ENCODE peak calls at places on chromosomes 1 and 21, in four cellular contexts. X, J, C and Q are unnamed samples.

GRCh38 chr1:192954705-192955265 is 104.4 kb downstream of the UCHL5 start:
- DNase-seq in X (no peak), C (no peak), J (peak; percentile 56), Q (no peak)

GRCh38 chr1:162235261-162235780 is 141.3 kb downstream of the SPATA46 start:
- DNase-seq in J (peak; percentile 42), X (peak; percentile 83), C (peak; percentile 82), Q (no peak)

GRCh38 chr1:119081267-119081666 is 59.2 kb downstream of the WARS2 start:
- DNase-seq in X (peak; percentile 19), J (peak; percentile 64), C (peak; percentile 65), Q (peak; percentile 14)

GRCh38 chr1:15400627-15401026 is 9.1 kb upstream of the EFHD2 start:
- DNase-seq in X (no peak), C (no peak), J (no peak), Q (no peak)

GRCh38 chr1:13819637-13820036 is 119.6 kb downstream of the PRDM2 start:
- DNase-seq in C (no peak), J (no peak), X (no peak), Q (no peak)

GRCh38 chr1:77039739-77040138 is 172.5 kb downstream of the ST6GALNAC5 start:
- DNase-seq in C (peak; percentile 97), J (peak; percentile 88), X (peak; percentile 98), Q (peak; percentile 91)

GRCh38 chr1:211895126-211895759 is 64.7 kb upstream of the LPGAT1 start:
- DNase-seq in X (no peak), C (no peak), J (no peak), Q (no peak)

GRCh38 chr1:216815239-216815955 is 92.2 kb upstream of the ESRRG start:
- DNase-seq in C (peak; percentile 4), J (peak; percentile 26), X (peak; percentile 7), Q (no peak)

GRCh38 chr1:48019714-48020315 is 22.6 kb upstream of the TRABD2B start:
- DNase-seq in C (peak; percentile 55), X (no peak), J (peak; percentile 53), Q (peak; percentile 44)

GRCh38 chr21:39834543-39834942 is 32.7 kb upstream of the PCP4 start:
- DNase-seq in C (no peak), J (no peak), X (no peak), Q (no peak)

GRCh38 chr1:103948526-103948925 is 198.8 kb downstream of the AMY1C start:
- DNase-seq in X (no peak), J (peak; percentile 2), C (no peak), Q (no peak)

GRCh38 chr1:3384407-3384806 is 70.1 kb upstream of the ARHGEF16 start:
- DNase-seq in C (no peak), X (no peak), J (no peak), Q (no peak)

GRCh38 chr1:147771216-147772125 is 11.1 kb upstream of the GJA5 start:
- DNase-seq in C (no peak), X (peak; percentile 42), J (peak; percentile 14), Q (no peak)

GRCh38 chr1:22413799-22414198 is 37.9 kb upstream of the ZBTB40 start:
- DNase-seq in J (no peak), C (no peak), X (no peak), Q (no peak)

GRCh38 chr21:44552681-44553080 is 1.4 kb upstream of the KRTAP10-2 start:
- DNase-seq in C (no peak), X (no peak), J (no peak), Q (no peak)

GRCh38 chr1:30700528-30701265 is 22.7 kb downstream of the MATN1 start:
- DNase-seq in J (peak; percentile 78), C (peak; percentile 83), X (peak; percentile 87), Q (peak; percentile 87)

GRCh38 chr1:37734629-37735591 is 30.0 kb downstream of the EPHA10 start:
- DNase-seq in C (no peak), X (no peak), J (no peak), Q (no peak)

GRCh38 chr1:184684285-184685077 is 70.2 kb downstream of the EDEM3 start:
- DNase-seq in C (peak; percentile 28), J (peak; percentile 17), X (no peak), Q (no peak)

GRCh38 chr1:53999920-54000319 is 18.1 kb downstream of the LDLRAD1 start:
- DNase-seq in X (no peak), C (no peak), J (no peak), Q (no peak)

GRCh38 chr1:2402420-2402819 is 9.9 kb downstream of the PEX10 start:
- DNase-seq in J (no peak), X (no peak), C (no peak), Q (no peak)

GRCh38 chr1:29239142-29239541 is 2.8 kb downstream of the PTPRU start:
- DNase-seq in J (no peak), C (peak; percentile 61), X (no peak), Q (no peak)

GRCh38 chr1:60989745-60990718 is 92.3 kb upstream of the NFIA start:
- DNase-seq in X (peak; percentile 89), C (peak; percentile 89), J (peak; percentile 90), Q (peak; percentile 51)

GRCh38 chr1:104780470-104781078 is 1030.9 kb downstream of the AMY1C start:
- DNase-seq in J (peak; percentile 29), X (peak; percentile 1), C (peak; percentile 4), Q (peak; percentile 4)

GRCh38 chr1:235650341-235651169 is 971 bp upstream of the GNG4 start:
- DNase-seq in X (peak; percentile 22), J (no peak), C (no peak), Q (no peak)

GRCh38 chr1:38140025-38140487 is 93.5 kb upstream of the POU3F1 start:
- DNase-seq in J (no peak), X (peak; percentile 59), C (no peak), Q (no peak)

GRCh38 chr1:91891486-91891885 is 5.5 kb upstream of the TGFBR3 start:
- DNase-seq in J (peak; percentile 89), X (peak; percentile 59), C (peak; percentile 92), Q (no peak)

GRCh38 chr1:226827458-226827857 is 43.0 kb upstream of the PSEN2 start:
- DNase-seq in J (peak; percentile 16), C (peak; percentile 38), X (no peak), Q (no peak)

GRCh38 chr1:156608036-156608674 is 6.9 kb upstream of the GPATCH4 start:
- DNase-seq in X (peak; percentile 71), J (peak; percentile 83), C (peak; percentile 76), Q (peak; percentile 93)

GRCh38 chr1:43704838-43705237 is 2.5 kb upstream of the ST3GAL3 start:
- DNase-seq in J (peak; percentile 43), X (peak; percentile 36), C (peak; percentile 71), Q (no peak)

GRCh38 chr1:181189691-181190361 is 101.3 kb downstream of the IER5 start:
- DNase-seq in X (peak; percentile 41), J (peak; percentile 69), C (peak; percentile 39), Q (peak; percentile 42)

GRCh38 chr1:35180776-35181374 is 12.1 kb downstream of the SFPQ start:
- DNase-seq in X (no peak), J (peak; percentile 58), C (no peak), Q (no peak)

GRCh38 chr21:46168659-46169386 is 13.4 kb upstream of the FTCD start:
- DNase-seq in X (no peak), C (no peak), J (no peak), Q (no peak)

GRCh38 chr21:43718872-43719747 is at the start of gene PDXK:
- DNase-seq in C (peak; percentile 69), X (peak; percentile 87), J (peak; percentile 87), Q (peak; percentile 64)

GRCh38 chr1:226733309-226733708 is 5.8 kb downstream of the ITPKB start:
- DNase-seq in X (no peak), J (no peak), C (no peak), Q (no peak)

GRCh38 chr21:43644609-43645008 is 14.7 kb downstream of the HSF2BP start:
- DNase-seq in C (peak; percentile 56), X (no peak), J (peak; percentile 56), Q (peak; percentile 91)

GRCh38 chr1:186683637-186684410 is 3.6 kb upstream of the PTGS2 start:
- DNase-seq in J (peak; percentile 38), C (no peak), X (no peak), Q (no peak)

GRCh38 chr1:85587846-85588245 is 7.3 kb downstream of the CCN1 start:
- DNase-seq in J (peak; percentile 59), C (peak; percentile 8), X (peak; percentile 11), Q (no peak)

GRCh38 chr1:25257176-25257575 is 9.9 kb upstream of the RSRP1 start:
- DNase-seq in J (no peak), C (peak; percentile 61), X (no peak), Q (no peak)